ENCODE peak calls at places on chromosomes 5 and 9, in four cellular contexts. One of them, this sample, is unnamed.

GRCh38 chr5:116563909-116564308 is 10.7 kb downstream of the SEMA6A start:
- DNase-seq in HL-60: no peak
- DNase-seq in K562: no peak
- DNase-seq in GM12878: no peak
- DNase-seq in this sample: no peak

GRCh38 chr5:174589599-174589998 is 134.8 kb upstream of the MSX2 start:
- DNase-seq in K562: peak
- DNase-seq in HL-60: no peak
- DNase-seq in GM12878: no peak
- DNase-seq in this sample: no peak

GRCh38 chr5:37184748-37185364 is 64.3 kb downstream of the CPLANE1 start:
- DNase-seq in GM12878: peak
- DNase-seq in HL-60: no peak
- DNase-seq in K562: no peak
- DNase-seq in this sample: no peak

GRCh38 chr5:76724871-76725270 is 8.9 kb downstream of the F2R start:
- DNase-seq in HL-60: no peak
- DNase-seq in K562: no peak
- DNase-seq in GM12878: no peak
- DNase-seq in this sample: no peak

GRCh38 chr9:110911659-110912473 is 126.4 kb downstream of the LPAR1 start:
- DNase-seq in GM12878: no peak
- DNase-seq in HL-60: no peak
- DNase-seq in K562: no peak
- DNase-seq in this sample: no peak

GRCh38 chr5:11903121-11903613 is 1.1 kb downstream of the CTNND2 start:
- DNase-seq in HL-60: no peak
- DNase-seq in K562: no peak
- DNase-seq in GM12878: no peak
- DNase-seq in this sample: no peak

GRCh38 chr5:37132646-37133045 is 116.5 kb downstream of the CPLANE1 start:
- DNase-seq in K562: no peak
- DNase-seq in GM12878: no peak
- DNase-seq in HL-60: no peak
- DNase-seq in this sample: no peak

GRCh38 chr5:180105827-180106312 is 34.3 kb upstream of the RNF130 start:
- DNase-seq in GM12878: no peak
- DNase-seq in HL-60: no peak
- DNase-seq in K562: peak
- DNase-seq in this sample: no peak

GRCh38 chr5:132176543-132176945 is 51.1 kb downstream of the P4HA2 start:
- DNase-seq in HL-60: peak
- DNase-seq in GM12878: no peak
- DNase-seq in K562: peak
- DNase-seq in this sample: no peak

GRCh38 chr9:71783120-71783523 is 14.8 kb upstream of the CEMIP2 start:
- DNase-seq in K562: peak
- DNase-seq in HL-60: no peak
- DNase-seq in GM12878: no peak
- DNase-seq in this sample: no peak

GRCh38 chr5:660491-661030 is 32.6 kb downstream of the TPPP start:
- DNase-seq in HL-60: no peak
- DNase-seq in GM12878: no peak
- DNase-seq in K562: no peak
- DNase-seq in this sample: no peak

GRCh38 chr9:133707065-133707760 is 30.9 kb downstream of the SARDH start:
- DNase-seq in GM12878: no peak
- DNase-seq in K562: no peak
- DNase-seq in HL-60: no peak
- DNase-seq in this sample: no peak

GRCh38 chr9:75170898-75171360 is 82.6 kb downstream of the OSTF1 start:
- DNase-seq in GM12878: no peak
- DNase-seq in HL-60: no peak
- DNase-seq in K562: peak
- DNase-seq in this sample: no peak

GRCh38 chr5:151523335-151523734 is 67.8 kb downstream of the FAT2 start:
- DNase-seq in HL-60: peak
- DNase-seq in K562: peak
- DNase-seq in GM12878: no peak
- DNase-seq in this sample: peak

GRCh38 chr5:53262348-53262970 is 152.9 kb upstream of the MOCS2 start:
- DNase-seq in GM12878: no peak
- DNase-seq in HL-60: no peak
- DNase-seq in K562: peak
- DNase-seq in this sample: no peak

GRCh38 chr5:16518606-16519005 is 53.0 kb upstream of the ZNF622 start:
- DNase-seq in HL-60: no peak
- DNase-seq in GM12878: no peak
- DNase-seq in K562: no peak
- DNase-seq in this sample: no peak

GRCh38 chr5:179438041-179438441 is 92.8 kb upstream of the ADAMTS2 start:
- DNase-seq in HL-60: no peak
- DNase-seq in GM12878: no peak
- DNase-seq in K562: no peak
- DNase-seq in this sample: no peak

GRCh38 chr5:33810491-33811120 is 81.2 kb downstream of the ADAMTS12 start:
- DNase-seq in GM12878: no peak
- DNase-seq in HL-60: no peak
- DNase-seq in K562: no peak
- DNase-seq in this sample: no peak

GRCh38 chr5:167710444-167711025 is 580.9 kb upstream of the WWC1 start:
- DNase-seq in HL-60: no peak
- DNase-seq in GM12878: no peak
- DNase-seq in K562: no peak
- DNase-seq in this sample: no peak

GRCh38 chr9:130498298-130498917 is 53.6 kb downstream of the ASS1 start:
- DNase-seq in GM12878: no peak
- DNase-seq in K562: peak
- DNase-seq in HL-60: no peak
- DNase-seq in this sample: no peak

GRCh38 chr9:127789179-127789578 is 3.3 kb downstream of the CDK9 start:
- DNase-seq in HL-60: no peak
- DNase-seq in GM12878: no peak
- DNase-seq in K562: no peak
- DNase-seq in this sample: no peak

GRCh38 chr5:59768204-59769040 is 125.1 kb downstream of the PDE4D start:
- DNase-seq in K562: no peak
- DNase-seq in HL-60: no peak
- DNase-seq in GM12878: no peak
- DNase-seq in this sample: no peak

GRCh38 chr9:37325778-37326177 is 96.7 kb upstream of the GRHPR start:
- DNase-seq in K562: no peak
- DNase-seq in GM12878: no peak
- DNase-seq in HL-60: no peak
- DNase-seq in this sample: no peak

GRCh38 chr9:119004618-119004990 is 364.6 kb downstream of the BRINP1 start:
- DNase-seq in HL-60: no peak
- DNase-seq in K562: no peak
- DNase-seq in GM12878: no peak
- DNase-seq in this sample: no peak

GRCh38 chr9:133377721-133378216 is 1.6 kb downstream of the STKLD1 start:
- DNase-seq in HL-60: no peak
- DNase-seq in GM12878: no peak
- DNase-seq in K562: peak
- DNase-seq in this sample: no peak

GRCh38 chr9:126702501-126703329 is 89.0 kb downstream of the LMX1B start:
- DNase-seq in GM12878: no peak
- DNase-seq in K562: peak
- DNase-seq in HL-60: no peak
- DNase-seq in this sample: peak

GRCh38 chr9:137030528-137030927 is 1.4 kb downstream of the FUT7 start:
- DNase-seq in GM12878: peak
- DNase-seq in HL-60: peak
- DNase-seq in K562: no peak
- DNase-seq in this sample: no peak

GRCh38 chr5:102797485-102797884 is 42.4 kb downstream of the PAM start:
- DNase-seq in K562: no peak
- DNase-seq in HL-60: no peak
- DNase-seq in GM12878: no peak
- DNase-seq in this sample: no peak

GRCh38 chr5:143041972-143042770 is 272.0 kb downstream of the ARHGAP26 start:
- DNase-seq in GM12878: no peak
- DNase-seq in HL-60: no peak
- DNase-seq in K562: no peak
- DNase-seq in this sample: no peak

GRCh38 chr5:24103624-24104023 is 541.2 kb downstream of the CDH10 start:
- DNase-seq in GM12878: no peak
- DNase-seq in K562: no peak
- DNase-seq in HL-60: no peak
- DNase-seq in this sample: no peak
- TF ChIP-seq POLR2AphosphoS5 in GM12878: no peak
- TF ChIP-seq POLR2AphosphoS5 in K562: no peak
- TF ChIP-seq POLR2AphosphoS5 in HL-60: no peak
- TF ChIP-seq POLR2AphosphoS5 in this sample: no peak

GRCh38 chr9:87646546-87646945 is 79.4 kb upstream of the CTSL start:
- DNase-seq in K562: no peak
- DNase-seq in GM12878: no peak
- DNase-seq in HL-60: no peak
- DNase-seq in this sample: no peak

GRCh38 chr9:87642330-87643110 is 83.4 kb upstream of the CTSL start:
- DNase-seq in HL-60: no peak
- DNase-seq in K562: no peak
- DNase-seq in GM12878: no peak
- DNase-seq in this sample: no peak

GRCh38 chr9:87643778-87644570 is 81.9 kb upstream of the CTSL start:
- DNase-seq in HL-60: no peak
- DNase-seq in GM12878: no peak
- DNase-seq in K562: no peak
- DNase-seq in this sample: no peak

GRCh38 chr9:87643111-87643650 is 82.7 kb upstream of the CTSL start:
- DNase-seq in K562: no peak
- DNase-seq in HL-60: no peak
- DNase-seq in GM12878: no peak
- DNase-seq in this sample: no peak

DNA sequence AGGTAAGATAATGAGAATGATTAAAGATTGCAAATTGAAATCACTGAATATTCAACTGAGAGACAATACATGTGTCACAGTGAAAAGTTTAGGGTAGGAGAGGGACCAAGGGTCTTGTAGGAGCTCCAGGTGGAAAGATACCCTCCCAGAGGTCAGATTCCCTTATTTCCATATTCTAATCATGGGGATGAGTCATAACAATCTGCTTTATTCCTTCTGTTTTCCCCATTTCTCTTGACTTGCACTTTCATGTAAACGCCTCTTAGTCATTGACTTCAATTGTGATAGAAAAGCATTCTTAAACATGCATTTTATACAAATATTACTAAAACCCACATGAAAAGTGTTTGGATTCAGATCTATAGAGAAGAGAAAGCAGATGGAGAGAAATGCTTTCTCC is 81.3 kb upstream of the CTSL start:
- DNase-seq in K562: no peak
- DNase-seq in HL-60: no peak
- DNase-seq in GM12878: no peak
- DNase-seq in this sample: no peak
- TF ChIP-seq SPI1 in K562: no peak
- TF ChIP-seq SPI1 in HL-60: no peak
- TF ChIP-seq SPI1 in GM12878: no peak
- TF ChIP-seq SPI1 in this sample: no peak

GRCh38 chr5:65262094-65262493 is 219.6 kb downstream of the ADAMTS6 start:
- DNase-seq in HL-60: no peak
- DNase-seq in K562: peak
- DNase-seq in GM12878: no peak
- DNase-seq in this sample: no peak

GRCh38 chr5:65261499-65261898 is 220.2 kb downstream of the ADAMTS6 start:
- DNase-seq in HL-60: no peak
- DNase-seq in GM12878: no peak
- DNase-seq in K562: no peak
- DNase-seq in this sample: no peak

GRCh38 chr5:65264420-65264819 is 217.3 kb downstream of the ADAMTS6 start:
- DNase-seq in HL-60: no peak
- DNase-seq in K562: no peak
- DNase-seq in GM12878: no peak
- DNase-seq in this sample: no peak

GRCh38 chr5:65263291-65263690 is 218.4 kb downstream of the ADAMTS6 start:
- DNase-seq in K562: no peak
- DNase-seq in GM12878: no peak
- DNase-seq in HL-60: no peak
- DNase-seq in this sample: no peak

GRCh38 chr5:65262590-65263189 is 219.0 kb downstream of the ADAMTS6 start:
- DNase-seq in HL-60: no peak
- DNase-seq in K562: peak
- DNase-seq in GM12878: no peak
- DNase-seq in this sample: no peak
- TF ChIP-seq POLR2AphosphoS5 in HL-60: no peak
- TF ChIP-seq POLR2AphosphoS5 in K562: no peak
- TF ChIP-seq POLR2AphosphoS5 in GM12878: no peak
- TF ChIP-seq POLR2AphosphoS5 in this sample: no peak

GRCh38 chr9:3842839-3843238 is 317.0 kb upstream of the RFX3 start:
- DNase-seq in K562: no peak
- DNase-seq in GM12878: no peak
- DNase-seq in HL-60: no peak
- DNase-seq in this sample: no peak
- TF ChIP-seq SPI1 in K562: no peak
- TF ChIP-seq SPI1 in GM12878: no peak
- TF ChIP-seq SPI1 in HL-60: no peak
- TF ChIP-seq SPI1 in this sample: no peak

DNA sequence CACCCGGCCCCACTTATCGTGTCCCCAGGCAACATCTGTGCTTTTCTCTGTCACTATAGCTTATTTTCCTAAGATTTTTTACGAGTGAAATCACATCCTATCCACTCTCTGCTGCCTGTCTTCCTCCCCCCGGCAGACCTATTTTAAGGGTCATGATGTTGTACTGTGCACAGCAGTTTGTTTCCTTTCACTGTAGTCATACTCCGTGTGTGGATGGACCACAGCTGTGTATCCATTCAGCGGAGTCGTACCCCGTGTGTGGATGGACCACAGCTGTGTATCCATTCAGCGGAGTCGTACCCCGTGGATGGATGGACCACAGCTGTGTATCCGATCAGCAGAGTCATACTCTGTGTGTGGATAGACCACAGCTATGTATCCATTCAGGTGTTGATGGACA is 8.7 kb upstream of the FCN2 start:
- DNase-seq in GM12878: no peak
- DNase-seq in HL-60: no peak
- DNase-seq in K562: no peak
- DNase-seq in this sample: no peak
- TF ChIP-seq POLR2AphosphoS5 in GM12878: no peak
- TF ChIP-seq POLR2AphosphoS5 in HL-60: no peak
- TF ChIP-seq POLR2AphosphoS5 in K562: no peak
- TF ChIP-seq POLR2AphosphoS5 in this sample: no peak